ENCODE peak calls at places on chromosomes 6 and 20, in four cellular contexts. X is PC-3, F is tibial nerve, N is AG04450. I is an unnamed sample. For H3K9me3, the result is how much of the 10 kb centered on the place peaks cover.

GRCh38 chr20:63855363-63856110 is 5.8 kb upstream of the ABHD16B start:
- DNase-seq in F (no peak), N (no peak), X (no peak), I (no peak)

GRCh38 chr6:43761666-43762409 is 8.2 kb upstream of the VEGFA start:
- DNase-seq in F (no peak), X (no peak), N (no peak), I (no peak)

GRCh38 chr6:163001341-163001740 is 273.6 kb downstream of the PACRG start:
- DNase-seq in N (no peak), F (no peak), X (no peak), I (no peak)

GRCh38 chr6:29708432-29709177 is 14.6 kb upstream of the HLA-F start:
- DNase-seq in X (no peak), N (no peak), F (no peak), I (no peak)

GRCh38 chr6:24666097-24666615 is 543 bp downstream of the TDP2 start:
- DNase-seq in X (peak), N (no peak), F (no peak), I (peak)

GRCh38 chr6:26468829-26469228 is 11.1 kb downstream of the BTN2A1 start:
- DNase-seq in F (no peak), X (no peak), N (no peak), I (no peak)

GRCh38 chr6:12208190-12208589 is 82.0 kb upstream of the EDN1 start:
- DNase-seq in X (peak), F (peak), N (no peak), I (no peak)

GRCh38 chr6:23175391-23175790 is 606.0 kb downstream of the HDGFL1 start:
- DNase-seq in N (no peak), F (no peak), X (no peak), I (no peak)

GRCh38 chr20:32168184-32168910 is 39.2 kb downstream of the PLAGL2 start:
- DNase-seq in X (no peak), N (no peak), F (no peak), I (no peak)

GRCh38 chr6:97322226-97322625 is 39.2 kb upstream of the MMS22L start:
- DNase-seq in X (no peak), N (no peak), F (no peak), I (no peak)

GRCh38 chr6:16752206-16752867 is 8.9 kb downstream of the ATXN1 start:
- DNase-seq in X (peak), F (no peak), N (no peak), I (no peak)

GRCh38 chr20:1946762-1947534 is 46.9 kb downstream of the PDYN start:
- DNase-seq in F (peak), N (no peak), X (no peak), I (peak)

GRCh38 chr20:43662943-43663655 is 3.8 kb upstream of the MYBL2 start:
- DNase-seq in X (peak), N (no peak), F (no peak), I (no peak)

GRCh38 chr20:48025061-48025515 is 239.8 kb upstream of the SULF2 start:
- DNase-seq in F (peak), N (no peak), X (peak), I (peak)

GRCh38 chr6:370555-370954 is 21.0 kb upstream of the IRF4 start:
- DNase-seq in N (no peak), X (no peak), F (no peak), I (no peak)

GRCh38 chr6:87684895-87685654 is 17.0 kb downstream of the AKIRIN2 start:
- DNase-seq in X (no peak), N (no peak), F (no peak), I (no peak)

GRCh38 chr20:41692479-41693135 is 74.4 kb upstream of the CHD6 start:
- DNase-seq in F (peak), N (no peak), X (no peak), I (peak)

GRCh38 chr6:13710552-13711383 is 867 bp downstream of the RANBP9 start:
- DNase-seq in X (peak), N (no peak), F (peak), I (peak)

DNA sequence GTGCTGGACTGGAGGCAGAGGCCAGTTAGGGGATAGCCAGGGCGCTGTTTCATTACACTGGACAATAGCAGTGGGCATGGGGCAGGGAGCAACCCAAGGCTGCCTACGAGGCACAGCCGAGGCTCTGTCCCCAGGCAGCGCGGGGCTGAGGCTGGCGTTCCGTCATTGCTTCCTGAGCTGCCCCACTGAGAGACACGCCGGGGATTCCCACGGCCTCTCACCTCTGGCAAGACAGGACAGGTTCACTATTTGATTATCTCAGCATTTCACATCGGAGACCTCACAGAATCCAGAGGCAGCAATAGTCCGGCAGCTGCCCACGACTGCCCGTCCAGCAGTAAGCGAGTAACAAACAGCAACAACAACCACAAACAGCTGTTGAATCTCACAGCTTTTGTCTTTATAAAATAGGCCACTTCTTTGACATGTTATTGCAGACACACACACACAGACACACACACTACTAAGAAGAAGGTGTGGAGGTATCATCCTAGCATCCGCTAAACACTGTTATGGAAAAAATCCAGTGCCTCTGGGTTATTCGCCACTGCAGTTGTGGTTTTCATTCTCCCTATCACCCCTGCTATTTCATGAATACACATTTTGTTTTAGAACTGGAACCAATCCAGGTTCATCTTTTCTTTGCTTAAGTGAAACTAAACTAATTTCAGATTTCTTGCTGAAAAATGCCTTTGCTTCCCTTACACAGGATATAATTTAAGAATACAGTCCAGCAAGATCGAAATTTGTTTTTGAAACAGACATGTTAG is 19.5 kb downstream of the KIF25 start:
- DNase-seq in N (no peak), F (no peak), X (no peak), I (no peak)
- H3K9me3 ChIP-seq in N (under half), F (under half), X (under half), I (under half)

DNA sequence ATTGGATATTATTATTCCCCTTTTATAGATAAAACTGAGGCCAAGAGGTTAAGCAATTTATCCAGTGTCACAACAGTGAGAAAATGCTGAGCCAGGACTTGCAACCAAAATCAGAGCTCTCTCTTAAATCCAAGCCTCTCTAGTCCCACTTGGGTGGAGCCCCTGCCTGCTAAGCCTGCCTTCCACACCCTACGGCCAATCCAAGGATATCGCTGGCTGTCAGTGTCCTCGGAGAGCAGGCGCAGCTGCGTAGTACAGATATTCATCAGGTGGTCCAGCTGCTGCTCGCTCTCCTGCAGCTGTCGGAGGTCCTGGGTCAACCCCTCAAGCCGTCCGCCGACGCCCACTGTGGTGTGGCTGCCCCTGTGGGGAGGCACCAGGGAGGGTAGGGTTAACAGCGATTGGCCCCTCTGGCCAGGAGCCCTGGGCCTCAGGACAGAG is 3.8 kb upstream of the NECAB3 start:
- DNase-seq in X (no peak), N (no peak), F (peak), I (peak)
- H3K4me3 ChIP-seq in X (no peak), N (no peak), F (no peak), I (no peak)

DNA sequence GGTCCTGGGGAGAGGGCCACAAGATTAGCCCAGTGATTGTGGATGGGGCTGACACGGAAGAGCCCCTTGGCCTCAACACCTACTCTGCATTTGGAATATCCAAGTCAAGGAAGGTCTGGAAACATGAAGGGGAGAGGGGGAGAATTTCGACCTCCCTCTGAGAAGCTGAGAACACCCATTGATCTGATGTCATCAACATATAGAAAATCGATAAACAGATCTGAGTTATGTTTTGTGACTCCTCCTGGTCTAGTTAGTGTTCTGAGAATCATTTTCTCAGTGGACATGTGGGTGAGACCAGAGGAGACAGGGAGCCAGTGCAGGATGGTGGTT is 108.0 kb downstream of the SLC22A3 start:
- DNase-seq in N (no peak), X (no peak), F (no peak), I (no peak)
- TF ChIP-seq CTCF in N (no peak), X (no peak), F (no peak), I (no peak)

GRCh38 chr6:167791036-167791779 is 35.5 kb upstream of the AFDN start:
- DNase-seq in N (no peak), F (no peak), X (peak), I (no peak)

GRCh38 chr6:167794386-167795157 is 32.1 kb upstream of the AFDN start:
- DNase-seq in X (no peak), N (no peak), F (no peak), I (no peak)

GRCh38 chr6:167795321-167795811 is 31.3 kb upstream of the AFDN start:
- DNase-seq in N (no peak), X (no peak), F (no peak), I (no peak)

GRCh38 chr6:167791780-167792478 is 34.8 kb upstream of the AFDN start:
- DNase-seq in N (no peak), F (no peak), X (no peak), I (no peak)

GRCh38 chr6:167793421-167793820 is 33.3 kb upstream of the AFDN start:
- DNase-seq in X (no peak), F (no peak), N (no peak), I (no peak)
- H3K9me3 ChIP-seq in X (under half), F (under half), N (under half), I (under half)

GRCh38 chr6:166006593-166007301 is 160.9 kb downstream of the TBXT start:
- DNase-seq in N (no peak), F (no peak), X (no peak), I (no peak)
- H3K4me3 ChIP-seq in N (peak), F (peak), X (no peak), I (peak)

GRCh38 chr6:51619042-51619799 is 468.2 kb downstream of the PKHD1 start:
- DNase-seq in F (no peak), N (no peak), X (no peak), I (no peak)

GRCh38 chr6:51614725-51615124 is 472.7 kb downstream of the PKHD1 start:
- DNase-seq in N (no peak), X (peak), F (no peak), I (no peak)

GRCh38 chr6:51613558-51613957 is 473.9 kb downstream of the PKHD1 start:
- DNase-seq in N (no peak), X (peak), F (no peak), I (no peak)

DNA sequence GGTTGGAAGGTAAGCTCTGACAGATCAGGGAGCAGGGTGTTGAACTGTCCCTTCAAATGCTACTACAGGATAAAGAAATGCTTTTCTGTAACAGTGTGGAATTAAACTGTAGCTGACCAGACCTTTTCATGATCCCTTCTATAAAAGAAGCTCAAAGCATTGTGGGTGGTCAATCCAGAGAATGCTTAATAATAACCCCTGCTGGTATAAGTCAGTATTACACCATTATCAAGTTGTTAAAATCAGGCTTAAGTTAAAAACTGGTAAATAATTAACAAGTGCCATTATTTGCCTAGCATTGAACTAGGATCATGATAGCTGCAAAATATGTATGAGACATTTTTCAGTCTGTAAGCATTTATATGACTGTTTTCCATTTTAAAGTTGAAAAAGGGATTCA is 468.9 kb downstream of the PKHD1 start:
- DNase-seq in F (no peak), N (no peak), X (peak), I (no peak)
- TF ChIP-seq CTCF in F (no peak), N (peak), X (peak), I (peak)

GRCh38 chr20:56178219-56178618 is 70.3 kb upstream of the MC3R start:
- DNase-seq in N (no peak), X (no peak), F (no peak), I (no peak)

GRCh38 chr20:56175884-56176283 is 72.6 kb upstream of the MC3R start:
- DNase-seq in N (no peak), F (no peak), X (no peak), I (no peak)

GRCh38 chr20:56171087-56172012 is 77.2 kb upstream of the MC3R start:
- DNase-seq in X (peak), F (no peak), N (no peak), I (no peak)

GRCh38 chr20:56179051-56179450 is 69.5 kb upstream of the MC3R start:
- DNase-seq in N (no peak), X (no peak), F (no peak), I (no peak)

GRCh38 chr20:56174416-56174815 is 74.1 kb upstream of the MC3R start:
- DNase-seq in F (no peak), X (no peak), N (no peak), I (no peak)
- H3K9me3 ChIP-seq in F (under half), X (under half), N (under half), I (under half)

GRCh38 chr6:6872924-6873344 is 234.8 kb upstream of the RREB1 start:
- DNase-seq in N (no peak), F (no peak), X (no peak), I (no peak)

GRCh38 chr6:6875818-6876470 is 231.8 kb upstream of the RREB1 start:
- DNase-seq in N (peak), X (peak), F (no peak), I (no peak)

GRCh38 chr6:6866656-6867390 is 240.9 kb upstream of the RREB1 start:
- DNase-seq in F (no peak), N (no peak), X (no peak), I (no peak)

GRCh38 chr6:6869084-6869483 is 238.7 kb upstream of the RREB1 start:
- DNase-seq in N (no peak), X (no peak), F (no peak), I (no peak)

DNA sequence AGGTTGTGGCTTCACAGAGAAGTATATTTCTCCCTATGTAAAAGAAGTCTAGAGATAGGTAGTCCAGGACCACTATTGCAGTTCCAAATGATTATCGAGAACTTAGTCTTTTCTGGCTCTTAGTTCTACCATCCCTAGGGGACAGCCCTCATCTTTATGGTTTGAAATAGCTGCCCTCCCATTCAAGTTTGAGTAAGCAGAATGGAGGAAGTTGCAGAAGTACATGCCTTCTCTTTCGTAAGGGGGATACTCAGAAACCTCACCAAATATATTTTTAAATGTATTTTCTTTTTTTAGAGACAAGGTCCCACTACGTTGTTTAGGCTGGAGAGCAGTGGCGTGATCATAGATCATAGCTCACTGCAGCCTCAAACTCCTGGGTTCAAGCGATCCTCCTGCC is 236.8 kb upstream of the RREB1 start:
- DNase-seq in X (no peak), N (no peak), F (no peak), I (no peak)
- H3K4me3 ChIP-seq in X (no peak), N (no peak), F (no peak), I (no peak)

DNA sequence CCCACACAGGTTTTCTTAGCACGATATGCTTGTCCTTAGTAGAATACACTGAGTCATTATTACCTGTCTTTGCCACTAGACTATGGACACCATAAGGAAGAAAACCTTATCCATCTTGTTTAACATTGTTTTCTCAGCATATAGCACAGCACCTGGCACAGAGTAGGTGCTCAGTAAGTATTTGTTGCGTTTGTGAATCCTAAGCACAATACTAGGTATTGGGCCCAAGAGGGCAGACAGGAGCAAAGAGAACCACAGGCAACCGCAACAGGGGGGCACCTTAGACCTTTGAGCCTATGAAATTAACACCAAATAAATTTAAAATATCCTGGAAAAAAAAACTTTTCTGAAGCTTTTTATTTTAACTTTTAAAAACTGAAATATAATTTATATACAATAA is 3.7 kb upstream of the NCOA6 start:
- DNase-seq in F (no peak), X (no peak), N (no peak), I (no peak)
- TF ChIP-seq CTCF in F (no peak), X (peak), N (no peak), I (no peak)

I was measured in psoas muscle.